ENCODE peak calls at places on chromosomes 16 and 17, in four cellular contexts. D is stomach, Y is SK-N-SH, S is transverse colon. C is an unnamed sample.

GRCh38 chr17:35287286-35287811 is 44.5 kb downstream of the SLFN5 start:
- DNase-seq in D (no peak), Y (no peak), S (no peak), C (no peak)

GRCh38 chr16:19346335-19346922 is 60.9 kb downstream of the CLEC19A start:
- DNase-seq in D (no peak), Y (no peak), S (no peak), C (no peak)

GRCh38 chr17:80257716-80258213 is 2.9 kb upstream of the RNF213 start:
- DNase-seq in D (no peak), Y (no peak), S (peak), C (no peak)

GRCh38 chr16:1335211-1335971 is 1.9 kb downstream of the BAIAP3 start:
- DNase-seq in D (no peak), Y (no peak), S (no peak), C (no peak)

GRCh38 chr17:263271-263670 is 81.8 kb upstream of the DOC2B start:
- DNase-seq in D (peak), Y (no peak), S (no peak), C (no peak)

GRCh38 chr17:17196776-17197175 is 9.4 kb downstream of the PLD6 start:
- DNase-seq in D (no peak), Y (no peak), S (no peak), C (no peak)

GRCh38 chr17:19867094-19867653 is 562 bp downstream of the ULK2 start:
- DNase-seq in D (peak), Y (peak), S (peak), C (no peak)

GRCh38 chr16:18041864-18042834 is 294.4 kb downstream of the NPIPA8 start:
- DNase-seq in D (no peak), Y (no peak), S (peak), C (no peak)

GRCh38 chr17:79362086-79362995 is 248.5 kb downstream of the RBFOX3 start:
- DNase-seq in D (no peak), Y (peak), S (no peak), C (no peak)

GRCh38 chr17:10626378-10626777 is 30.7 kb downstream of the MYH3 start:
- DNase-seq in D (no peak), Y (no peak), S (no peak), C (no peak)

GRCh38 chr17:1947743-1948516 is 77.2 kb downstream of the RTN4RL1 start:
- DNase-seq in D (no peak), Y (no peak), S (no peak), C (no peak)

GRCh38 chr16:66930189-66930588 is 4.0 kb downstream of the CIAO2B start:
- DNase-seq in D (peak), Y (no peak), S (peak), C (no peak)

GRCh38 chr17:77894126-77894956 is 64.2 kb upstream of the TNRC6C start:
- DNase-seq in D (no peak), Y (no peak), S (peak), C (no peak)

GRCh38 chr16:86120201-86120981 is 221.4 kb downstream of the IRF8 start:
- DNase-seq in D (no peak), Y (no peak), S (no peak), C (no peak)

GRCh38 chr17:78529871-78530670 is 47.1 kb downstream of the DNAH17 start:
- DNase-seq in D (peak), Y (peak), S (peak), C (no peak)

GRCh38 chr16:56260378-56260987 is 69.2 kb downstream of the GNAO1 start:
- DNase-seq in D (no peak), Y (no peak), S (no peak), C (no peak)

DNA sequence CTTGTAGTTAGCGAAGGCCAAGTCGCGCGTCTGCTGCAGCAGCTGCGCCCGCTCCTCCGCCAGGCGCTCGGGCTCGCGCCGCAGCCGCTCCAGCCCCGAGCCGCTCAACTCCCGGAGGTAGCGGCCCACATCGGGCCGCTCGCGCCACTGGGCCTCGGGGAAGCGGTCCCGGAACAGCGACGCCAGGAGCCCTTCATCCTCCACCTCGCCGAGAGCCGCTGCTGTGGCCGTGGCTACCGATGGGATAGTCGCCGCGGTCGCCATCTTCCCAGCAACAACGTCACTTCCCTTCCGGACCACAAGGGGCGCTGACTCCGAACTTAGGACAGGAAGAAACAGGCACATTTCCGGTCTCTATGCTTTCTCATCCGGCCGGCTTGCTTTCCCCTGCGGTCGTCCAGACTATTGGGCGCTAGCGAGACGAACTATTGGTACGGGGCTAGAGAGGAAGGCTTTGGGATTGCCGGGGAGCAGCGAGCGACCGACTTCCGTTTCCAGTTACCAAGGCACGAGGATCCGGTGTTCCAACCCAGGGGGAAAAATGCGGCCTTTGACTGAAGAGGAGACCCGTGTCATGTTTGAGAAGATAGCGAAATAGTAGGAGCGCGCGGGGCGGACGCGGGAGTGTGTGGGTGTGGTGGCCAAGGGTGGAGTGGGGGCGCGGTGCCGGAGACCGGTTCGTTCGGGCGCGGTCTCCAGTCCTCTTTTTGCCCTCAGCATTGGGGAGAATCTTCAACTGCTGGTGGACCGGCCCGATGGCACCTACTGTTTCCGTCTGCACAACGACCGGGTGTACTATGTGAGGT is at the start of the genes COG8 and NIP7:
- DNase-seq in D (peak), Y (peak), S (peak), C (peak)
- H3K27ac ChIP-seq in D (peak), Y (peak), S (peak), C (peak)

DNA sequence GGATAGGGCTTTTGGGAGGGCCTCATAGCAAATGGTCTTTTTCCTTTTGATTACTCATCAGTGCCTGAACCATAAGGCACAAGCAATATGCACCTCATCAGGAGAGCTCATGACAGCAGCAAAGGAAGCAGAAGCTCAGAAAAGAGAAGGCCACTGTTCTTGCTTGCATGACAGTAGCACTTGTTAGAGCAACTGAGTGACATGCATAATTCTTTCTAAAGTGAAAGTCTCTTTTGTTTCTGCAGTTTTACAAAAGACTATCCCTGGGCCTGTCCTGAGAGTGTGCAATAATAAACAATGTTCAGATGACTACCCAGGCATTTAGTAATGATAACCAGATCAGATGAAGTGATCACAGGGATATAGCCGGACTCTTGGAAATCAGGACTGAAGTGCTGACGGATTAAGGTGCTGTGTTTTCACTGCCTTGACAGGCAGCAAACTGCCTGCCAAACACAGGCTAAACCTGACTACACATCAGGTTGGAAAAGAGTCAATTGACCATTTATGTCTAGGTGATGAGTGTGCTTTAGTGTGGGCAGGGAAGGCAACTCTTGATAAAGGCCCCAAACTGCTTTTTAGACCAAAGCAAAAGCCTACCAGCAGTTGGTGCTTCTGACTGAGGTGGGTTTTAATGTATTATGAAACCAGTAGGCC is 1860.3 kb downstream of the TP53TG3F start:
- DNase-seq in D (no peak), Y (no peak), S (no peak), C (no peak)
- TF ChIP-seq POLR2AphosphoS5 in D (no peak), Y (no peak), S (no peak), C (no peak)

GRCh38 chr17:62048262-62048661 is 16.8 kb downstream of the MED13 start:
- DNase-seq in D (no peak), Y (no peak), S (no peak), C (no peak)
- TF ChIP-seq EP300 in D (no peak), Y (no peak), S (no peak), C (no peak)

GRCh38 chr17:4968916-4969550 is 1.4 kb upstream of the SPAG7 start:
- DNase-seq in D (no peak), Y (peak), S (no peak), C (no peak)

GRCh38 chr17:4968166-4968915 is 724 bp upstream of the SPAG7 start:
- DNase-seq in D (no peak), Y (peak), S (no peak), C (no peak)

GRCh38 chr17:4967539-4968165 is at the start of gene SPAG7:
- DNase-seq in D (peak), Y (peak), S (peak), C (peak)

GRCh38 chr17:4966844-4967538 is 626 bp downstream of the SPAG7 start:
- DNase-seq in D (peak), Y (peak), S (peak), C (peak)

DNA sequence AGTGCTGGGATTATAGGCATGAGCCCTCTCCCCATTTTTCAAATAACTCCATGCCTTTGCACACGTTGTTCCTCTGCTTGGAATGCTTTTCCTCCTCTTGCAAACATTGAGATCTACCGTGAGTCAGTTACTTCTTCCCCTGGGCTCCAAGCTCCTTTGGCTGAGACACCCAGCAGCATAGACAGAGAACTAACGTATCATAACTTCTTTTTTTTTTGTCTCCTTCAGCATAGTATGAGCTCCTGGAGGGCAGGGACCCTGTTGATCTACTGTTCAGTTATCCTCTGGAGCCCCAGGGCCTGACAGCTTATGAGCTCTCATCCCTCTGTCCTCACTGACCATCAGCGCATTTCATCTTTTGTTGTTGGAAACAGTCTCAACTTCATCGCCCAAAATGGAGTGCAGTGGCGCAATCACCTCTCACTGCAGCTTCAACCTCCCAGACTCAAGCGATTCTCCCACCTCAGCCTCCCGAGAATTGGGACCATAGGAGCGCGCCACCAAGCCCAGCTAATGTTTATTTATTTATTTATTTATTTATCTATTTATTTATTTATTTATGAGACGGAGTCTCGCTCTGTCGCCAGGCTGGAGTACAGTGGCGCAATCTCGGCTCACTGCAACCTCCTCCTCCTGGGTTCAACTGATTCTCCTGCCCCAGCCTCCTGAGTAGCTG is 2.2 kb downstream of the SPAG7 start:
- DNase-seq in D (no peak), Y (no peak), S (no peak), C (no peak)
- H3K27ac ChIP-seq in D (peak), Y (no peak), S (peak), C (peak)

GRCh38 chr17:65547253-65547670 is 14.2 kb downstream of the AXIN2 start:
- DNase-seq in D (peak), Y (no peak), S (peak), C (no peak)
- TF ChIP-seq POLR2AphosphoS5 in D (peak), Y (no peak), S (peak), C (no peak)

GRCh38 chr17:72931163-72931562 is 161.3 kb downstream of the SLC39A11 start:
- DNase-seq in D (no peak), Y (no peak), S (no peak), C (no peak)
- TF ChIP-seq EP300 in D (no peak), Y (no peak), S (no peak), C (no peak)